ENCODE peak calls at places on chromosomes 1 and 21, in ten cellular contexts. U is upper lobe of left lung; O is IMR-90; M is cardiac muscle cell; V is Caco-2; T is stomach; Y is CD8-positive, alpha-beta T cell; C is transverse colon; Q is mucosa of descending colon; A is pancreas. L is an unnamed sample. For H3K4me1, the result is how much of the 10 kb centered on the place peaks cover.

GRCh38 chr1:170545476-170545875 is 13.5 kb downstream of the GORAB start:
- DNase-seq in U (no peak), O (peak), M (peak), V (no peak), T (no peak), Y (no peak), C (no peak), Q (no peak), A (no peak), L (peak)

GRCh38 chr1:87333692-87334347 is 5.1 kb downstream of the LMO4 start:
- DNase-seq in U (no peak), O (peak), M (no peak), V (no peak), T (no peak), Y (no peak), C (no peak), Q (no peak), A (no peak), L (peak)

GRCh38 chr1:91831132-91831930 is 54.6 kb downstream of the TGFBR3 start:
- DNase-seq in U (no peak), O (peak), M (peak), V (no peak), T (no peak), Y (no peak), C (peak), Q (no peak), A (no peak), L (no peak)

GRCh38 chr1:23622284-23622683 is 63.0 kb upstream of the ID3 start:
- DNase-seq in U (no peak), O (no peak), M (no peak), V (no peak), T (no peak), Y (no peak), C (no peak), Q (no peak), A (no peak), L (no peak)

GRCh38 chr21:27026501-27026900 is 59.6 kb upstream of the ADAMTS5 start:
- DNase-seq in U (no peak), O (peak), M (no peak), V (no peak), T (no peak), Y (no peak), C (no peak), Q (no peak), A (no peak), L (no peak)

GRCh38 chr1:160981584-160982411 is 27.2 kb upstream of the ITLN2 start:
- DNase-seq in U (no peak), O (no peak), M (no peak), V (no peak), T (peak), Y (no peak), C (no peak), Q (no peak), A (no peak), L (peak)

GRCh38 chr1:183804916-183805734 is at the start of gene RGL1:
- DNase-seq in U (peak), O (peak), M (peak), V (peak), T (peak), Y (no peak), C (peak), Q (peak), A (peak), L (peak)

GRCh38 chr1:9643351-9644256 is 7.9 kb upstream of the PIK3CD start:
- DNase-seq in U (no peak), O (no peak), M (no peak), V (no peak), T (no peak), Y (no peak), C (no peak), Q (no peak), A (no peak), L (no peak)

GRCh38 chr1:33220701-33221384 is 35.4 kb upstream of the ZNF362 start:
- DNase-seq in U (peak), O (no peak), M (peak), V (peak), T (peak), Y (no peak), C (no peak), Q (no peak), A (no peak), L (no peak)

GRCh38 chr1:212607206-212607923 is 1.2 kb upstream of the ATF3 start:
- DNase-seq in U (peak), O (no peak), M (no peak), V (peak), T (peak), Y (no peak), C (peak), Q (peak), A (peak), L (no peak)

GRCh38 chr1:41713557-41714327 is 205.0 kb downstream of the HIVEP3 start:
- DNase-seq in U (no peak), O (peak), M (peak), V (no peak), T (no peak), Y (no peak), C (no peak), Q (no peak), A (no peak), L (peak)

GRCh38 chr1:237562247-237562823 is 328.4 kb downstream of the ZP4 start:
- DNase-seq in U (no peak), O (peak), M (peak), V (peak), T (no peak), Y (no peak), C (no peak), Q (no peak), A (no peak), L (peak)

GRCh38 chr1:40612345-40612831 is 53.1 kb downstream of the RIMS3 start:
- DNase-seq in U (peak), O (peak), M (peak), V (peak), T (peak), Y (peak), C (peak), Q (no peak), A (peak), L (peak)

GRCh38 chr1:58812926-58813325 is 29.1 kb upstream of the JUN start:
- DNase-seq in U (no peak), O (no peak), M (no peak), V (no peak), T (no peak), Y (peak), C (no peak), Q (no peak), A (no peak), L (no peak)

GRCh38 chr1:114718661-114719423 is 2.3 kb upstream of the NRAS start:
- DNase-seq in U (no peak), O (peak), M (no peak), V (no peak), T (no peak), Y (no peak), C (no peak), Q (no peak), A (no peak), L (peak)

GRCh38 chr21:27571706-27572105 is 604.8 kb upstream of the ADAMTS5 start:
- DNase-seq in U (no peak), O (peak), M (no peak), V (no peak), T (no peak), Y (no peak), C (no peak), Q (no peak), A (no peak), L (no peak)

GRCh38 chr1:43622901-43623780 is 26.8 kb upstream of the KDM4A start:
- DNase-seq in U (no peak), O (no peak), M (no peak), V (no peak), T (no peak), Y (no peak), C (no peak), Q (peak), A (no peak), L (no peak)

GRCh38 chr1:224482619-224483018 is 48.0 kb upstream of the WDR26 start:
- DNase-seq in U (no peak), O (no peak), M (no peak), V (no peak), T (no peak), Y (no peak), C (peak), Q (no peak), A (no peak), L (no peak)

GRCh38 chr1:41221995-41222991 is 19.8 kb downstream of the SCMH1 start:
- DNase-seq in U (no peak), O (no peak), M (peak), V (no peak), T (no peak), Y (no peak), C (no peak), Q (no peak), A (no peak), L (no peak)

GRCh38 chr1:201411292-201411691 is 10.2 kb downstream of the TNNI1 start:
- DNase-seq in U (no peak), O (no peak), M (no peak), V (no peak), T (no peak), Y (no peak), C (no peak), Q (no peak), A (no peak), L (peak)

GRCh38 chr1:62273953-62274352 is 45.3 kb downstream of the KANK4 start:
- DNase-seq in U (no peak), O (no peak), M (no peak), V (no peak), T (no peak), Y (no peak), C (no peak), Q (no peak), A (no peak), L (no peak)

GRCh38 chr1:25727819-25728286 is 72.1 kb upstream of the SELENON start:
- DNase-seq in U (peak), O (peak), M (peak), V (no peak), T (peak), Y (no peak), C (peak), Q (peak), A (peak), L (peak)

GRCh38 chr1:10901091-10901893 is 104.8 kb upstream of the CASZ1 start:
- DNase-seq in U (peak), O (no peak), M (no peak), V (peak), T (peak), Y (no peak), C (peak), Q (no peak), A (no peak), L (peak)

GRCh38 chr1:171913385-171913784 is 72.1 kb downstream of the DNM3 start:
- DNase-seq in U (peak), O (no peak), M (peak), V (no peak), T (no peak), Y (no peak), C (peak), Q (no peak), A (peak), L (no peak)

GRCh38 chr1:47230692-47231313 is 1.2 kb downstream of the TAL1 start:
- DNase-seq in U (no peak), O (no peak), M (peak), V (no peak), T (no peak), Y (no peak), C (no peak), Q (no peak), A (no peak), L (no peak)

GRCh38 chr1:21873174-21873573 is 61.1 kb downstream of the LDLRAD2 start:
- DNase-seq in U (no peak), O (no peak), M (no peak), V (no peak), T (no peak), Y (no peak), C (no peak), Q (no peak), A (no peak), L (no peak)

GRCh38 chr21:34204021-34204420 is 130.6 kb downstream of the MRPS6 start:
- DNase-seq in U (no peak), O (no peak), M (no peak), V (no peak), T (no peak), Y (no peak), C (peak), Q (no peak), A (no peak), L (no peak)

GRCh38 chr1:177780096-177780700 is 189.7 kb downstream of the SEC16B start:
- DNase-seq in U (no peak), O (peak), M (peak), V (peak), T (no peak), Y (no peak), C (no peak), Q (no peak), A (no peak), L (peak)

GRCh38 chr1:150906813-150907212 is 19.4 kb upstream of the SETDB1 start:
- DNase-seq in U (no peak), O (no peak), M (no peak), V (no peak), T (no peak), Y (no peak), C (no peak), Q (no peak), A (no peak), L (no peak)

GRCh38 chr1:54465351-54465811 is 59.2 kb upstream of the SSBP3 start:
- DNase-seq in U (no peak), O (no peak), M (no peak), V (no peak), T (no peak), Y (no peak), C (no peak), Q (no peak), A (no peak), L (peak)

DNA sequence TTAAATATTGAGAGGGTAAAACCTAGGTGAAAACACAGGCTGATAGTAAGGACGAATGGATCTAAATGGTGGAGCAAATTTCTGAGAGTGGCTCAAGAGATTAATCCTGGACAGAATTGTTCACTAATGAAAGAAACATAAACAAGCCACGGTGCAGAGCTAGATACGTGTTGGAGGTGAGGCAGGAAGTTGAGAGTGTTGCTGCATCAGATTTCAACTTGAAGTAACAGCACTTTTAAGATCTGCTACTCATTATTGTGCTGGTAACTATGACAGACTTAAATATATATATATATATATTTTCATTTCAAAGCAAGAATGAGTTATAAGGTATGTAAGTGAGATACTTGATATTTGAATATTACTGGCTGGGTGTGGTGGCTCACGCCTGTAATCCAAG is 64.9 kb downstream of the PTGS2 start:
- DNase-seq in U (no peak), O (no peak), M (no peak), V (no peak), T (no peak), Y (no peak), C (no peak), Q (no peak), A (no peak), L (no peak)
- H3K4me1 ChIP-seq in U (under half), O (under half), M (under half), V (under half), T (under half), Y (under half), C (under half), Q (under half), A (under half), L (under half)

DNA sequence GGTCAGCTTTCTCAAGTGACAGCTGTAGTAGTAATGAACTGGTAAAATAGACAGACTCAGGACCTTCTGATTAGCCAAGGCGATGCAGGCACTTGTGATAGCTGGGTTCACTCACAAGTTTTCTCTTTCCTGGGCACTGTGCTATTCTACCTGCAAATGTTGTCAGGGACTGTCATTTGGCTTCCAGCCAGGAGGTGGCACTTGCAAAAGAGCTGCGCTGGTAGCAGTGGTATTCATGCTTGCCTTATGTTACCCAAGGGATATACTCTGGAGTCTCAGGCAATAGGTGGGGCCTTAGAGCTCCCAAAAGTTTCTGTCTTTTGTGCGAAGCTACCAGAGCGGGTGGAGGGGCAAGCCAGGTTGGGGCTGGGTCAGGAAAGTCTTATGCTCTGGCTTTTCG is 23.5 kb downstream of the IFI44 start:
- DNase-seq in U (no peak), O (no peak), M (no peak), V (peak), T (no peak), Y (no peak), C (no peak), Q (no peak), A (no peak), L (no peak)
- TF ChIP-seq CTCF in U (no peak), O (no peak), M (no peak), V (peak), T (no peak), Y (no peak), C (no peak), Q (no peak), A (no peak), L (no peak)

DNA sequence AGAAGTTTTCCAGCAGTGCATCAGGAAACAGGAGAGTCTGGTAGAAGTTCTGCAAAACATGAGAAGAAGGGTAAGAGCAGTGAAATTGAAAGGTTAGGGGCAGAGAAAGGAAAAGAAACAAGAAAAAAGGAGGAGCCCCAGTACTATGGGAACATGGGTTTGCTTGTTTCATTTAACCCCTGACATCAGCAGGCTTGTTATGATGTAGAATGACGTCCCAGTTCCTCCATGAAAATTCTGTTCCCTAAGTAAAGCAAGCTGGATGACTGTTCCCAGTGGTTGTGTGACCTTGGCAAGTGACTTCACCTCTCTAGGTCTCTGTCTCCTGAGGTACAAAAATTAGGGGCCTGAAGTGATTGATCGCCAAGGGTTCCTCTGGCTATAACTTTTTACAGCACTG is 268.7 kb upstream of the SGIP1 start:
- DNase-seq in U (no peak), O (no peak), M (no peak), V (no peak), T (no peak), Y (no peak), C (no peak), Q (no peak), A (no peak), L (no peak)
- H3K4me1 ChIP-seq in U (under half), O (under half), M (under half), V (under half), T (under half), Y (under half), C (under half), Q (under half), A (under half), L (under half)

DNA sequence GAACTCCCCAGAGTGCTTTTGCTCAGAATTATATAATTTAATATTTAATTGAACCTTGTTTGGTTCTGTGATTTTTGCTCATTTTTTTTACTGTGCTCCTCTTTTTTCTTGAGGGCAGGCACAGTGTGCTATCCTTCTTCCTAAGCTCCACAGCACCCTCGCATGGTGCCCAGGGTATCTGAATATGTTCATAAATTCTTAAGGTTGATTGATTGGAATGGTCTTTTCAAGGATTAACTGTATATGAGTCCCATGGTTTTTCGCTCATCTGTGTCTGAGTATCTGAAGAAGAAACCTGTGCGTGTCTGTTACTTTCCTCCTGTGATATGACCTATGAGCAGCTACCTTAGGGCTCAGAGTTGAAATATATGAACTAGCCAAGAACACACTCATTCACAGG is 393.7 kb downstream of the HLX start:
- DNase-seq in U (no peak), O (no peak), M (peak), V (no peak), T (no peak), Y (no peak), C (no peak), Q (no peak), A (no peak), L (peak)
- TF ChIP-seq CTCF in U (no peak), O (peak), M (peak), V (no peak), T (no peak), Y (no peak), C (no peak), Q (no peak), A (no peak), L (peak)

DNA sequence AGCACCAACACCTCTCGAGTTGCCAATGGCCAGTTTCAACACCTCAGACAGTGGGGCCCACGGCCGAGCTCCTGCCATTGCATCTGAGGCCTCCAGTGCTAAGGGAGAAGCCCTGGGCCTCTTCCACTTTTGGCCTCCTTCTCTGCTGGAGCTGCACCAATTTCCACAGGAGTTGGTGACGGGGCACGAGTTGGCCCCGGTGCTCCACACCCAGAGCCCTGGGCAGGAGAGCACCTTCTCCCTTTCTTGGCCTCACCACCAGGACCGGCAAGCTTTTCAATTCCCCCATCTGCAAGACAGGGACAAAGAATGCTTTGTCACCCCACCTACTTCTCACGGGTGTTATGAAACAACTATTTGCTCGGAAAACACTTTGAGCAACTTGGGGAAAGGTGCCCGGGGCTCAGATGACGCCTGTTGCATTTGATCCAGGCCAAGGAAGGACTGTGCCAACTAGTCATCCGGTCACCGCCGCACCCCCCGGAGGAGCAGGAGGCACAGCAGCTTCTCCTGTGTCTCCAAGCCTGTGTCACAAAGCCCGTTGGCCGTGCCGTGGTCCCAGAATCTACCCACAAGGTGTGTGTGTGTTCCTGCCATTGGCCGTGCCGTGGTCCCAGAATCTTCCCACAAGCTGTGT is 55.2 kb downstream of the TOMM20 start:
- DNase-seq in U (peak), O (no peak), M (no peak), V (peak), T (peak), Y (no peak), C (peak), Q (peak), A (peak), L (no peak)
- H3K4me1 ChIP-seq in U (half or more), O (under half), M (under half), V (half or more), T (half or more), Y (under half), C (under half), Q (under half), A (half or more), L (under half)

DNA sequence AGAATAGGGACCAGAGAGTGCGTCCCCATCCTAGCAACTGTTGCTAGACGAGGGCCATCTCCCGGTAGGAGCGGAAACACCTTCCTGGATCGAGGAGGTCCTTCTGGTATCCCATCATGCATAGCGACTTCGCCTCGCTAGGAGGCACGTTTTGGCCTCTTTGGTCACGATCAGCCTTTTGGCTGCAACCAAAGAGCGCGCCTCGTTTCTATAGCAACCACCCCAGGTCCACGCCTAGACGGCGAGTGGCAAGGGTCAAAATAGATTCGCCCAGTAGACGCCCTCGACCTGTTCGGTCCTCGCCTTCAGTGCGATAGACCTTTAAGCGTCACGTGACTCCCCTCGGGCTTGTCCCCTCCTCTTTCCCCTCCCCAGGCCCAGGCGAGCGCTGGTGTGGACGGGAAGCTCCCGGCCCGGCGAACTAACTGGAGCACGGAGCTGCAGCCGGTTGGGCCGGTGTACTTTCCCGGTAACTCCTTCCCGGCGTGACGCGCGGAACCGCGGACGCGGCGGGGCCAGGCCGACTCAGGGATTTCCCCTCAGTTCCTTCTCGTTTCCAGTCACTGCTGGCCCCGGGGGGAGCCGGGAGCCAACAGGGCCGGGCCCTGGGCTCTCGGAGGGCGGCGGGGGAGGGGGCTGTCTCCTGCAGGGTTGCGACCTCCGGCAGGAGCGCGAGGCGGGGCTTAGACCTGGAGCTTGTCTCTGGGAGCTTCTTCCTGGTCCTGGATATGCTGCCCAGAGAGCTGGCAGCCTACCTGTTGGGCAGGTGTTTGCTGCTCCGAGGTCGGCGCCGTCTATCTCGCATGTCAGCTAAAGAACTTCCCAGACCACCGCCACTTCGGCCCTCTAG is at the start of gene DNAJC16:
- DNase-seq in U (peak), O (peak), M (peak), V (peak), T (peak), Y (peak), C (peak), Q (peak), A (peak), L (peak)
- TF ChIP-seq CTCF in U (peak), O (peak), M (peak), V (peak), T (no peak), Y (no peak), C (no peak), Q (peak), A (no peak), L (no peak)